ENCODE peak calls at places on chromosomes 1 and 21, in nine cellular contexts. H is WTC11; M is dorsolateral prefrontal cortex; T is DND-41; V is NCI-H446 treated with DMSO at 0.1 percent for 48 hours; J is left ventricle myocardium inferior; B is H7; D is Daoy; A is stimulated activated naive CD8-positive, alpha-beta T cell treated with anti-CD3 and anti-CD28 coated beads, Interleukin-15, Interleukin-2, amounts not matched to agents 100 U/mL and 50 U/mL, for 24 hours. K is an unnamed sample.
A peak's percentile ranks its signal among the peaks of the same experiment; 100 is the strongest.

GRCh38 chr21:35011681-35012080 is 37.4 kb downstream of the RUNX1 start:
- DNase-seq in B (no peak), D (peak; percentile 37), A (no peak), T (peak; percentile 60), M (no peak), J (no peak), V (no peak), H (no peak), K (peak; percentile 2)

GRCh38 chr1:46533179-46533864 is 18.1 kb downstream of the KNCN start:
- DNase-seq in A (peak; percentile 45), T (no peak), M (no peak), D (peak; percentile 44), H (peak; percentile 48), J (peak; percentile 41), V (no peak), B (peak; percentile 92), K (peak; percentile 79)

GRCh38 chr1:151716771-151717631 is at the start of gene CELF3:
- DNase-seq in T (peak; percentile 16), V (peak; percentile 97), B (peak; percentile 93), M (no peak), A (no peak), H (peak; percentile 64), J (no peak), D (peak; percentile 41), K (peak; percentile 87)

GRCh38 chr1:89085781-89086180 is 20.8 kb upstream of the GBP1 start:
- DNase-seq in B (peak; percentile 57), T (peak; percentile 63), J (no peak), A (peak; percentile 48), H (peak; percentile 54), M (no peak), V (peak; percentile 40), D (peak; percentile 44), K (no peak)

GRCh38 chr1:24481843-24482610 is 20.6 kb upstream of the RCAN3 start:
- DNase-seq in A (no peak), B (no peak), J (no peak), H (no peak), M (no peak), V (no peak), D (no peak), T (peak; percentile 49), K (no peak)

GRCh38 chr1:39395357-39395831 is 96.0 kb upstream of the BMP8A start:
- DNase-seq in V (no peak), A (no peak), M (no peak), D (peak; percentile 78), H (no peak), T (no peak), J (no peak), B (no peak), K (peak; percentile 65)

GRCh38 chr1:24998554-24999245 is 68.6 kb upstream of the RUNX3 start:
- DNase-seq in V (no peak), J (no peak), M (no peak), D (no peak), T (no peak), A (no peak), H (no peak), B (no peak), K (no peak)

GRCh38 chr1:109687641-109688499 is at the start of gene GSTM1:
- DNase-seq in B (no peak), A (peak; percentile 77), J (no peak), M (peak; percentile 52), T (no peak), H (no peak), D (peak; percentile 47), V (no peak), K (peak; percentile 87)

GRCh38 chr1:228861830-228862176 is 126.5 kb downstream of the RHOU start:
- DNase-seq in H (no peak), T (no peak), D (no peak), J (no peak), A (no peak), M (no peak), V (no peak), B (no peak), K (no peak)

GRCh38 chr21:43777953-43778352 is 1.8 kb upstream of the CSTB start:
- DNase-seq in T (no peak), D (no peak), H (no peak), J (no peak), M (no peak), V (no peak), A (no peak), B (peak; percentile 56), K (no peak)